ENCODE peak calls at places on chromosomes 5 and 9, in four cellular contexts. Q, K, J and O are unnamed samples.
A peak's percentile ranks its signal among the peaks of the same experiment; 100 is the strongest.

GRCh38 chr9:5853005-5853404 is 20.1 kb upstream of the ERMP1 start:
- DNase-seq in K (no peak), J (no peak), Q (no peak), O (no peak)

GRCh38 chr5:35598707-35599370 is 18.8 kb upstream of the SPEF2 start:
- DNase-seq in K (no peak), J (no peak), Q (no peak), O (no peak)

GRCh38 chr9:133950206-133950915 is 41.8 kb downstream of the VAV2 start:
- DNase-seq in J (no peak), K (no peak), Q (no peak), O (no peak)

GRCh38 chr5:151480859-151481258 is 33.5 kb downstream of the SLC36A1 start:
- DNase-seq in Q (peak; percentile 29), K (peak; percentile 69), J (no peak), O (no peak)

GRCh38 chr5:1057841-1058548 is 49.4 kb downstream of the NKD2 start:
- DNase-seq in J (no peak), Q (no peak), K (no peak), O (no peak)

GRCh38 chr5:165630211-165630866 is 2124.9 kb downstream of the MAT2B start:
- DNase-seq in J (no peak), Q (peak; percentile 9), K (peak; percentile 3), O (no peak)

GRCh38 chr9:124735121-124735520 is 36.0 kb downstream of the NR6A1 start:
- DNase-seq in Q (peak; percentile 74), K (no peak), J (no peak), O (no peak)

GRCh38 chr5:76626738-76627137 is 3.5 kb upstream of the F2RL2 start:
- DNase-seq in J (no peak), K (no peak), Q (no peak), O (no peak)

GRCh38 chr9:121652037-121652837 is 803 bp downstream of the DAB2IP start:
- DNase-seq in Q (no peak), K (no peak), J (no peak), O (no peak)

GRCh38 chr9:114112778-114113585 is 13.9 kb upstream of the KIF12 start:
- DNase-seq in J (no peak), Q (peak; percentile 74), K (no peak), O (no peak)

GRCh38 chr9:115164511-115164974 is 46.6 kb upstream of the TNC start:
- DNase-seq in Q (peak; percentile 65), J (no peak), K (peak; percentile 70), O (no peak)

GRCh38 chr5:82674718-82675117 is 396.6 kb upstream of the RPS23 start:
- DNase-seq in J (no peak), K (no peak), Q (no peak), O (no peak)

GRCh38 chr9:129858167-129858962 is 23.1 kb downstream of the USP20 start:
- DNase-seq in J (no peak), K (no peak), Q (no peak), O (no peak)

GRCh38 chr9:127389391-127390242 is 7.4 kb upstream of the SLC2A8 start:
- DNase-seq in Q (no peak), K (no peak), J (no peak), O (no peak)

GRCh38 chr9:124251605-124252366 is 6.0 kb upstream of the NEK6 start:
- DNase-seq in J (no peak), K (no peak), Q (peak; percentile 58), O (no peak)

GRCh38 chr9:114314881-114315722 is 7.8 kb upstream of the ORM1 start:
- DNase-seq in Q (peak; percentile 33), J (no peak), K (no peak), O (no peak)

GRCh38 chr9:124254261-124254682 is 3.5 kb upstream of the NEK6 start:
- DNase-seq in K (no peak), J (no peak), Q (no peak), O (no peak)